ENCODE peak calls at places on chromosomes 12 and 14, in seven cellular contexts. Y, P, F, S, T, Q and H are unnamed samples.

GRCh38 chr12:96015672-96016071 is 19.5 kb upstream of the HAL start:
- DNase-seq in P (peak), Y (no peak), T (no peak), S (no peak), Q (peak), F (peak), H (peak)

GRCh38 chr14:94748667-94749347 is 21.1 kb downstream of the GSC start:
- DNase-seq in T (peak), S (peak), Q (peak), F (peak), P (peak), Y (peak), H (no peak)

GRCh38 chr12:42609605-42610004 is 20.1 kb upstream of the PRICKLE1 start:
- DNase-seq in P (no peak), F (peak), S (no peak), T (no peak), Q (no peak), Y (no peak), H (peak)

GRCh38 chr14:78425332-78425731 is 255.2 kb downstream of the NRXN3 start:
- DNase-seq in T (no peak), S (no peak), P (peak), Q (peak), Y (no peak), F (no peak), H (no peak)

GRCh38 chr12:108484431-108484830 is 30.6 kb upstream of the FICD start:
- DNase-seq in P (no peak), S (no peak), Q (no peak), Y (no peak), F (peak), T (no peak), H (no peak)

GRCh38 chr12:105239304-105239703 is 3.3 kb upstream of the APPL2 start:
- DNase-seq in Y (no peak), Q (no peak), S (no peak), P (no peak), T (no peak), F (no peak), H (no peak)

GRCh38 chr14:24418492-24418873 is 11.0 kb downstream of the CBLN3 start:
- DNase-seq in Q (no peak), Y (no peak), S (no peak), T (no peak), P (no peak), F (peak), H (peak)

GRCh38 chr12:72264548-72265175 is 7.5 kb upstream of the TRHDE start:
- DNase-seq in T (no peak), Y (peak), P (peak), S (peak), F (peak), Q (peak), H (peak)

GRCh38 chr12:65189028-65189718 is 19.8 kb downstream of the LEMD3 start:
- DNase-seq in F (no peak), Q (no peak), Y (no peak), S (peak), P (no peak), T (no peak), H (no peak)

GRCh38 chr12:92076106-92076505 is 69.5 kb downstream of the BTG1 start:
- DNase-seq in Q (no peak), T (no peak), F (no peak), Y (no peak), S (no peak), P (no peak), H (no peak)

GRCh38 chr14:55467307-55467706 is 26.9 kb upstream of the TBPL2 start:
- DNase-seq in Y (no peak), S (no peak), Q (no peak), F (no peak), T (no peak), P (no peak), H (no peak)

GRCh38 chr12:85872497-85873091 is 1.5 kb upstream of the NTS start:
- DNase-seq in P (peak), S (peak), Y (peak), T (peak), F (peak), Q (peak), H (peak)

GRCh38 chr12:14840616-14841015 is 2.7 kb downstream of the ART4 start:
- DNase-seq in S (no peak), T (no peak), Y (peak), F (peak), P (no peak), Q (no peak), H (no peak)

GRCh38 chr14:34931206-34931605 is 51.6 kb upstream of the SRP54 start:
- DNase-seq in S (no peak), Q (no peak), Y (no peak), P (peak), F (peak), T (no peak), H (peak)

GRCh38 chr14:95346820-95347219 is 27.1 kb upstream of the CLMN start:
- DNase-seq in T (no peak), S (no peak), Q (no peak), Y (no peak), F (peak), P (peak), H (no peak)

GRCh38 chr12:15886372-15887042 is 4.3 kb downstream of the STRAP start:
- DNase-seq in P (no peak), Q (no peak), F (peak), T (no peak), S (no peak), Y (no peak), H (no peak)

GRCh38 chr12:85527192-85527591 is 247.2 kb downstream of the ALX1 start:
- DNase-seq in P (no peak), S (peak), Q (no peak), T (no peak), Y (no peak), F (no peak), H (no peak)

GRCh38 chr12:32400114-32400672 is 835 bp downstream of the FGD4 start:
- DNase-seq in S (peak), Y (peak), T (peak), F (peak), Q (peak), P (peak), H (no peak)

GRCh38 chr12:96033549-96034389 is 1.6 kb downstream of the LTA4H start:
- DNase-seq in P (no peak), Q (no peak), S (no peak), T (no peak), Y (peak), F (no peak), H (no peak)

GRCh38 chr14:88995437-88996198 is 171.2 kb downstream of the TTC8 start:
- DNase-seq in Q (no peak), F (peak), S (no peak), P (no peak), Y (no peak), T (no peak), H (peak)

GRCh38 chr14:36652542-36653201 is 9.0 kb upstream of the PAX9 start:
- DNase-seq in Q (no peak), S (no peak), P (no peak), F (peak), T (no peak), Y (no peak), H (no peak)

GRCh38 chr12:966715-967114 is 17.2 kb upstream of the RAD52 start:
- DNase-seq in F (no peak), Y (no peak), T (no peak), S (no peak), Q (no peak), P (no peak), H (no peak)

GRCh38 chr14:94392510-94392935 is 4.1 kb upstream of the SERPINA1 start:
- DNase-seq in P (no peak), S (no peak), Y (peak), T (no peak), F (peak), Q (no peak), H (peak)

GRCh38 chr12:46811185-46811584 is 14.6 kb downstream of the SLC38A4 start:
- DNase-seq in S (no peak), Y (no peak), F (no peak), T (no peak), P (peak), Q (no peak), H (no peak)

GRCh38 chr12:39300799-39301198 is 142.1 kb downstream of the KIF21A start:
- DNase-seq in Y (no peak), S (no peak), Q (no peak), F (no peak), T (no peak), P (no peak), H (peak)

GRCh38 chr12:8823565-8824300 is 1.3 kb downstream of the A2ML1 start:
- DNase-seq in Q (peak), Y (peak), T (peak), P (peak), S (no peak), F (no peak), H (peak)

GRCh38 chr14:53979747-53980642 is 23.4 kb upstream of the BMP4 start:
- DNase-seq in S (no peak), P (peak), Y (no peak), T (no peak), Q (no peak), F (no peak), H (peak)

GRCh38 chr14:101593411-101594181 is 32.3 kb downstream of the DIO3 start:
- DNase-seq in F (no peak), P (no peak), S (no peak), Y (peak), T (no peak), Q (no peak), H (no peak)

GRCh38 chr14:31508140-31508539 is 20.3 kb upstream of the GPR33 start:
- DNase-seq in P (no peak), T (no peak), Y (no peak), S (no peak), Q (no peak), F (no peak), H (no peak)

GRCh38 chr14:35934499-35934898 is 108.4 kb downstream of the BRMS1L start:
- DNase-seq in S (no peak), F (no peak), Q (no peak), T (no peak), Y (no peak), P (no peak), H (no peak)

GRCh38 chr14:48672506-48672905 is 913.7 kb downstream of the RPS29 start:
- DNase-seq in P (no peak), Q (no peak), S (peak), F (no peak), T (no peak), Y (no peak), H (no peak)

GRCh38 chr12:4472045-4472444 is 26.4 kb upstream of the FGF6 start:
- DNase-seq in P (no peak), Y (no peak), T (no peak), S (no peak), F (no peak), Q (no peak), H (no peak)

GRCh38 chr14:99427632-99428315 is 52.9 kb downstream of the SETD3 start:
- DNase-seq in F (no peak), P (no peak), T (no peak), Y (peak), Q (no peak), S (no peak), H (peak)

GRCh38 chr14:102616799-102617198 is 24.4 kb downstream of the RCOR1 start:
- DNase-seq in P (no peak), Y (no peak), S (no peak), F (peak), Q (no peak), T (no peak), H (peak)

GRCh38 chr12:11765817-11766794 is 116.6 kb downstream of the ETV6 start:
- DNase-seq in P (no peak), S (peak), F (no peak), Q (no peak), Y (no peak), T (no peak), H (peak)

GRCh38 chr12:6647083-6647604 is at the start of gene ACRBP:
- DNase-seq in Q (peak), F (no peak), Y (peak), S (peak), P (peak), T (no peak), H (peak)

GRCh38 chr14:102941419-102942011 is 19.1 kb downstream of the AMN start:
- DNase-seq in P (no peak), Q (no peak), Y (no peak), S (no peak), T (no peak), F (no peak), H (no peak)

GRCh38 chr12:117875652-117876491 is 92.9 kb downstream of the KSR2 start:
- DNase-seq in Q (peak), T (no peak), S (no peak), F (no peak), P (peak), Y (peak), H (peak)

GRCh38 chr14:35287481-35288013 is 4.6 kb upstream of the PSMA6 start:
- DNase-seq in P (no peak), T (no peak), Y (peak), S (no peak), F (no peak), Q (no peak), H (no peak)

DNA sequence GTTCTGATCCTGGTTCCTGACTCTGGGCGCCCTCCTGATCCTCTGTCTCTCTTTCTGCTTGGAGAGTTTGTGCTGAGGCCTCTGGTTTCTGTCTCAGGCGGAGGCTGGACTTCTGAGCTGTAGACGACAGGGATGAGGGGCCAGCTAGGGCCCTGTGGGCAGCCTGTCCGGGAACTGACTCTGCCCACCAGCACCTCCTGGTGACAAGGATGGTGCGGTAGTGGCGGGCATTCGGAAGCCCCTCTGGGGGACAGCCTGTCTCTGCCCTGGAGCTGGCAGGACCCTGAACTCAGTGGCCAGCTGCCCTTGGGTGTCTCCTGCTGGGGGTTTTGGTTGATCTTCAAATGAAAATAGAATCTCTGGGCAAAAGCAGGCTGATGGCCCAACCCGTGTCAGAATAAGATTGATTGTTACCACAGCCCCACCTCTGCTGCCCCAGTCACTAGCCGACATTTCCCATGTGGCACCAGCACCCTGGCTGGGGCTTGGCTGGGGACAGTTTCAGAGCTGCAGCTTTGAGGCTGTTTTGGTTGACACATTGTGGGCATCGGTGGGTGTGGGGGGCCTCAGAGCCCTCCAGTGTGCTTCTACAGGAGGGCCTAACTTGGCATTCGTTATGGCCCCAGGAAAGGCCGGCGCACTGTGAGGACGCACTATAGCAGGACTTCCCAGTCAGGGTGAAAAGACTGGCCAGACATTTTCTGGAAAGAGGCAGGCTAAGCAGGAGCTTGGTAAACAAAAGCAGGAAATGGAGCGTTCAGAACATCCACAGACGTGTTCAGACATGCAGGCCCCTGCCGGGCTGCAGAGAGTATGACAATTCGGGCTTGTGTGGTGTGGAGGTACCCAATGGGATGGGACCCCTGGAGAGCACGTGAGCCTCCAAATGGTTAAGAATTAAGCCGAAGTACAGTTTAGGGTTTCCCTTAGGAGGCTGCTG is 16.1 kb downstream of the KRT80 start:
- DNase-seq in P (no peak), T (no peak), Q (peak), S (no peak), F (no peak), Y (no peak), H (no peak)
- TF ChIP-seq EZH2phosphoT487 in P (no peak), T (no peak), Q (no peak), S (no peak), F (no peak), Y (no peak), H (no peak)

GRCh38 chr14:93183596-93184317 is 940 bp downstream of the MOAP1 start:
- DNase-seq in P (no peak), Y (no peak), T (no peak), F (no peak), S (no peak), Q (no peak), H (peak)
- H3K27ac ChIP-seq in P (peak), Y (peak), T (peak), F (no peak), S (peak), Q (no peak), H (no peak)

DNA sequence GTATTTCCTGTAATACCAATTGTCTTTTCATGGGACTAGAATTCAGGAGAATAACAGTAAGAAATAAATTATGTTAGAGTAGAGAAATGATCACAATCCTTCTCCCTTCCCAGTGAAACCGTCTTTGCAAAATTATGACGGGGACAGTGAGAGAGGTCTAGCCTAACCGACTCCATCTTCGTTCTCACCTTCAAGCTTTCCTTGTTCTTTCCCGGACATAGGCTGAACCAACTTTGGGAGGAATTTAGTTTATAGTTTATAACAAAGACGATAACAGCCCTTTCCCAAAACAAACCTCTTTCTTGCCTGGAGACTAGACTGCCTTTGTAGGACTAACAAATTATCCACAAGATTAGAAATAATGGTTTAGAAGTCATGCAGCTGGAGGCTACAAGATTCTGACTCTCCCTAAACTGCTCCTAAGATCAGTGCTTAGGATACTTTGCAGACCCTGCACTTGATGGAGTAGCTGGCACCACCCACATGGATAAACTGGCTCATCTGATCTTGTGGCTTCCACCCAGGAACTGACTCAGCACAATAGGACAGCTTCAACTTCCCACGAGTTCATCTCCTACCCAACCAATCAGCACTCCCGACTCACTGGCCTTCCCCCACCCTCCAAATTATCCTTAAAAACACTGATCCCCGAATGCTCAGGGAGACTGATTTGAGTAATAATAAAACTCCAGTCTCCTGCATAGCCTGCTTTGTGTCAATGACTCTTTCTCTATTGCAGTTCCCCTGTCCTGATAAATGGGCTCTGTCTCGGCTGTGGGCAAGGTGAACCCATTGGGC is 521.2 kb upstream of the TBX3 start:
- DNase-seq in Q (no peak), P (peak), S (no peak), T (no peak), Y (no peak), F (peak), H (peak)
- TF ChIP-seq EZH2 in Q (no peak), P (no peak), S (no peak), T (no peak), Y (no peak), F (no peak), H (no peak)

GRCh38 chr12:101044512-101045074 is 165.4 kb downstream of the SLC5A8 start:
- DNase-seq in P (no peak), S (no peak), Q (no peak), T (no peak), Y (no peak), F (no peak), H (peak)
- TF ChIP-seq EZH2phosphoT487 in P (no peak), S (no peak), Q (no peak), T (no peak), Y (no peak), F (no peak), H (no peak)

GRCh38 chr14:67444395-67444794 is 32.4 kb upstream of the PLEK2 start:
- DNase-seq in S (no peak), T (no peak), Q (no peak), F (peak), P (peak), Y (no peak), H (no peak)

GRCh38 chr14:67447033-67447381 is 35.0 kb upstream of the PLEK2 start:
- DNase-seq in Q (no peak), T (no peak), P (no peak), S (no peak), Y (no peak), F (no peak), H (no peak)

GRCh38 chr14:67449096-67449495 is 37.1 kb upstream of the PLEK2 start:
- DNase-seq in T (no peak), Q (no peak), P (no peak), F (no peak), S (no peak), Y (no peak), H (no peak)

GRCh38 chr14:67442139-67442906 is 30.4 kb upstream of the PLEK2 start:
- DNase-seq in Q (no peak), T (no peak), S (peak), F (no peak), Y (no peak), P (no peak), H (no peak)

GRCh38 chr14:67446371-67447032 is 34.5 kb upstream of the PLEK2 start:
- DNase-seq in Y (peak), F (no peak), Q (no peak), P (no peak), S (no peak), T (no peak), H (no peak)
- H3K27ac ChIP-seq in Y (no peak), F (no peak), Q (no peak), P (no peak), S (no peak), T (no peak), H (no peak)